ENCODE peak calls at places on chromosomes 4 and X, in five cellular contexts. H is transverse colon, R is tibial nerve, N is A549, L is sigmoid colon. M is an unnamed sample.

GRCh38 chr4:54568184-54568583 is 89.6 kb upstream of the KIT start:
- DNase-seq in L (no peak), N (no peak), R (no peak), H (no peak), M (no peak)

GRCh38 chr4:184824081-184824775 is 1.5 kb downstream of the ACSL1 start:
- DNase-seq in R (no peak), N (no peak), L (no peak), H (no peak), M (no peak)

GRCh38 chr4:8616831-8617230 is 24.3 kb downstream of the CPZ start:
- DNase-seq in N (no peak), R (no peak), L (peak; percentile 40), H (no peak), M (no peak)

GRCh38 chrX:2875798-2876399 is 47.2 kb downstream of the GYG2 start:
- DNase-seq in H (no peak), L (no peak), R (no peak), N (peak; percentile 36), M (no peak)

GRCh38 chr4:101292901-101293300 is 54.4 kb downstream of the PPP3CA start:
- DNase-seq in H (no peak), L (no peak), R (no peak), N (no peak), M (no peak)

GRCh38 chr4:37812713-37813112 is 13.8 kb upstream of the PGM2 start:
- DNase-seq in H (no peak), R (no peak), N (peak; percentile 31), L (no peak), M (no peak)

GRCh38 chr4:137451150-137451850 is 81.0 kb downstream of the PCDH18 start:
- DNase-seq in R (no peak), N (no peak), H (no peak), L (no peak), M (no peak)

GRCh38 chrX:75655627-75656026 is 129.4 kb downstream of the MAGEE2 start:
- DNase-seq in N (no peak), R (no peak), H (no peak), L (no peak), M (no peak)

GRCh38 chr4:55733874-55734437 is 85.6 kb upstream of the EXOC1L start:
- DNase-seq in L (no peak), R (peak; percentile 37), N (peak; percentile 56), H (peak; percentile 91), M (peak; percentile 91)

GRCh38 chr4:38531126-38531737 is 132.8 kb upstream of the KLF3 start:
- DNase-seq in L (no peak), N (no peak), H (no peak), R (no peak), M (no peak)

GRCh38 chr4:26993967-26994366 is 133.3 kb downstream of the STIM2 start:
- DNase-seq in H (no peak), L (no peak), N (no peak), R (no peak), M (no peak)

GRCh38 chrX:57930051-57930450 is 19.8 kb upstream of the ZXDA start:
- DNase-seq in L (no peak), N (no peak), R (no peak), H (no peak), M (no peak)

GRCh38 chr4:2797545-2798305 is 4.8 kb downstream of the SH3BP2 start:
- DNase-seq in N (no peak), R (peak; percentile 11), L (peak; percentile 59), H (no peak), M (peak; percentile 84)

GRCh38 chr4:185567828-185568442 is 32.6 kb upstream of the PDLIM3 start:
- DNase-seq in N (no peak), R (no peak), L (peak; percentile 89), H (peak; percentile 44), M (no peak)

GRCh38 chr4:113781439-113782040 is 20.0 kb upstream of the CAMK2D start:
- DNase-seq in N (peak; percentile 24), H (no peak), L (no peak), R (no peak), M (no peak)

GRCh38 chrX:103398321-103398937 is 22.1 kb downstream of the BEX3 start:
- DNase-seq in R (no peak), H (no peak), L (no peak), N (peak; percentile 64), M (no peak)

GRCh38 chrX:1178580-1179057 is 33.8 kb downstream of the CRLF2 start:
- DNase-seq in H (no peak), R (no peak), N (peak; percentile 62), L (no peak), M (no peak)

GRCh38 chrX:49166914-49167739 is 4.6 kb downstream of the MAGIX start:
- DNase-seq in N (no peak), R (peak; percentile 24), L (peak; percentile 95), H (peak; percentile 74), M (peak; percentile 51)

GRCh38 chr4:38154681-38155588 is 194.7 kb downstream of the PTTG2 start:
- DNase-seq in R (peak; percentile 31), H (peak; percentile 85), L (no peak), N (peak; percentile 80), M (peak; percentile 79)

GRCh38 chrX:97691901-97692455 is 808.3 kb downstream of the RPA4 start:
- DNase-seq in L (no peak), H (no peak), N (no peak), R (no peak), M (no peak)
- TF ChIP-seq EP300 in L (no peak), H (no peak), N (no peak), R (no peak), M (no peak)

DNA sequence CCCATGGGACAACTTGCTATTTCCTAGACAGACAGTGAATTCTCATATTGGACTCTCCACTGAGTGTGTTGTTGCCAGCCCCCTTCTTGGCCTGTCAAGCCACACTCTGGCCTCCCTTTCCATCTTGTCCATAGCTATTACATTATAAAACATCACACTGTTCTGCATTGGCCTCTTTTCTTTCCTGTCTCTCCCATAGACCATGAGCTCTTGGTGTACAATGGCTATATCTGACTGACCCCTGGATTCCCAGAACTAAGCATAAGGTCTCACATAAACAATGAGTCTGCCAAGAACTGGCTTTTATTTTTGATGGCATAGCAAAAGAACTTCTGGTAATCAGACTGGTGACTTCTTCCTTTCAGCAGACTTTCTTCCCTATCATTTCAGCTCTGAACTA is 23.8 kb downstream of the STARD8 start:
- DNase-seq in R (no peak), L (no peak), N (no peak), H (no peak), M (no peak)
- TF ChIP-seq POLR2A in R (no peak), L (no peak), N (no peak), H (no peak), M (no peak)

GRCh38 chrX:15202458-15203177 is 67.3 kb downstream of the ASB9 start:
- DNase-seq in H (no peak), R (no peak), L (no peak), N (no peak), M (no peak)

GRCh38 chrX:15206306-15206705 is 63.6 kb downstream of the ASB9 start:
- DNase-seq in N (no peak), R (no peak), L (no peak), H (no peak), M (no peak)

GRCh38 chrX:15203694-15204093 is 66.2 kb downstream of the ASB9 start:
- DNase-seq in N (no peak), L (no peak), R (no peak), H (no peak), M (no peak)

GRCh38 chrX:15207384-15207783 is 62.5 kb downstream of the ASB9 start:
- DNase-seq in N (no peak), R (no peak), H (no peak), L (no peak), M (no peak)

DNA sequence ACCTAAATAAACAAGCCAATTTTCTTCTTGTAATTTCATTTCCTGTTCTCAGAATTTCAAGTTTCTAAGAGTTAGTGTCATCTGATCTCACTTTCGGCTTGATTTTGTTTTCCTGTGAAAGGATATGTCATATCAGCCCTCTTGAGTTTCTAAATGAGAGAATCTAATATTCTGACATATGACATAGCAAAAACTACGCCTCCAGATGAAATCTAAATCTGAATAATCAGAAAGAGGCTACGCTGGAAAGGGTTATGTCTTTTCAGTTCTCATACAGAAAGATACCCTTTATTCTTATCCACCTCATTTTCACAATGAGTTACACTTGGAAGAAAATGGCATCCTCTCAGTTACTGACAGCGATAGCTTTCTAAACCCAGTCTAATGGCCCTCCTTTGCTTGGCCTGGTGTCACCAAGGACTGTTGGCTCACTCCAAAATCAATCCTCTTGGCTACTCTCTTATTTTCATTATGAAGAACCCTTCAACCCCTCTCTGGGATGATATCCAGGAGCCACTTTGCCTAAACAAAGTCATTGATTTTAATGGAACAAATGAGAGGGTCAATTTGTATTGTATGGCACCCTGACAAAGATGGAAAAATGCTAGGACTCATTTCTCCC is 65.6 kb downstream of the ASB9 start:
- DNase-seq in L (no peak), R (no peak), H (no peak), N (no peak), M (no peak)
- TF ChIP-seq EP300 in L (no peak), R (no peak), H (no peak), N (no peak), M (no peak)

GRCh38 chr4:152016325-152016665 is 255.5 kb upstream of the GATB start:
- DNase-seq in L (no peak), H (no peak), N (no peak), R (no peak), M (no peak)
- TF ChIP-seq POLR2A in L (no peak), H (no peak), N (no peak), R (no peak), M (no peak)

GRCh38 chrX:139207655-139208054 is 322.9 kb upstream of the F9 start:
- DNase-seq in R (no peak), H (no peak), L (no peak), N (no peak), M (no peak)

GRCh38 chrX:139209342-139209741 is 321.2 kb upstream of the F9 start:
- DNase-seq in L (no peak), N (no peak), H (no peak), R (no peak), M (no peak)

GRCh38 chrX:139211568-139212182 is 318.9 kb upstream of the F9 start:
- DNase-seq in R (no peak), H (no peak), N (no peak), L (no peak), M (no peak)

GRCh38 chrX:139213241-139213709 is 317.3 kb upstream of the F9 start:
- DNase-seq in H (no peak), L (no peak), R (no peak), N (no peak), M (no peak)
- TF ChIP-seq EP300 in H (no peak), L (no peak), R (no peak), N (no peak), M (no peak)

GRCh38 chr4:103075435-103075893 is 1.1 kb downstream of the SLC9B2 start:
- DNase-seq in L (no peak), H (no peak), R (no peak), N (peak; percentile 31), M (no peak)
- TF ChIP-seq POLR2A in L (no peak), H (no peak), R (no peak), N (no peak), M (no peak)

DNA sequence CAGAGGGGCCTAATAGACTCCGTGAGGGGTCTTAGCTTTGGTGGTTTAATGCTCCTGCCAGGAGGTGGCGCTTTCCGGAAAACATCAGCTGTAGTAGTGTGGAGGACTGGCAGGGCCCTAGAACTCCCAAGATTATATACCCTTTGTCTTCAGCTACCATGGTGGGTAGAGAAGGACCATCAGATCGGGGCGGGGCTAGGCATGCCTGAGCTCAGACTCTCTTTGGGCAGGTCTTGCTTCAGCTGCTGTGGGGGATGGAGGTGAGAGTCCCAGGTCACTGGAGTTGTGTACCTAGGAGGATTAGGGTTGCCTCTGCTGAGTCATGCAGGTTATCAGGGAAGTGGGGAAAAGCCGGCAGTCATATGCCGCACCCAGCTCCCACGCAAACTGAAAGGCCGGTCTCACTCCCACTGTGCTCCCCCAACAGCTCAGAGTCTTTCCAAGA is 63.0 kb upstream of the AGA start:
- DNase-seq in H (peak; percentile 11), L (no peak), N (no peak), R (no peak), M (peak; percentile 35)
- TF ChIP-seq EP300 in H (no peak), L (no peak), N (no peak), R (no peak), M (no peak)